ENCODE peak calls at places on chromosomes 16 and 17, in six cellular contexts. M, U, Z, A, R and X are unnamed samples.

GRCh38 chr16:77273-77806 is 685 bp upstream of the MPG start:
- DNase-seq in A (no peak), U (no peak), Z (peak; percentile 66), R (no peak), M (no peak), X (no peak)

GRCh38 chr16:20678242-20678641 is 19.2 kb downstream of the ACSM1 start:
- DNase-seq in A (no peak), R (no peak), U (no peak), Z (no peak), M (no peak), X (no peak)

GRCh38 chr16:2603165-2604015 is 65.6 kb downstream of the PDPK1 start:
- DNase-seq in R (peak; percentile 97), Z (peak; percentile 97), M (peak; percentile 44), A (peak; percentile 90), U (peak; percentile 92), X (peak; percentile 91)

GRCh38 chr17:58417300-58418092 is at the start of gene RNF43:
- DNase-seq in A (peak; percentile 73), U (peak; percentile 93), Z (peak; percentile 77), M (peak; percentile 68), R (peak; percentile 77), X (peak; percentile 87)

GRCh38 chr17:17205368-17206148 is 575 bp downstream of the PLD6 start:
- DNase-seq in U (peak; percentile 43), A (no peak), R (no peak), Z (peak; percentile 67), M (peak; percentile 58), X (no peak)

GRCh38 chr16:75264531-75264998 is 13.1 kb upstream of the BCAR1 start:
- DNase-seq in M (no peak), Z (peak; percentile 41), A (no peak), R (no peak), U (no peak), X (no peak)

GRCh38 chr17:18148586-18148985 is 35.0 kb upstream of the ALKBH5 start:
- DNase-seq in Z (no peak), R (no peak), U (no peak), A (no peak), M (no peak), X (no peak)

GRCh38 chr17:78774956-78775571 is 7.0 kb downstream of the CYTH1 start:
- DNase-seq in M (peak; percentile 42), U (no peak), R (peak; percentile 32), Z (no peak), A (no peak), X (no peak)

GRCh38 chr17:39094607-39095308 is 56.7 kb downstream of the PLXDC1 start:
- DNase-seq in M (no peak), A (no peak), R (no peak), Z (no peak), U (no peak), X (no peak)

GRCh38 chr17:19022128-19022527 is 17.6 kb upstream of the FAM83G start:
- DNase-seq in U (no peak), M (no peak), A (no peak), R (no peak), Z (no peak), X (no peak)

GRCh38 chr17:3888343-3889171 is 4.3 kb downstream of the CAMKK1 start:
- DNase-seq in Z (peak; percentile 95), A (peak; percentile 44), M (no peak), R (peak; percentile 78), U (peak; percentile 81), X (no peak)

GRCh38 chr17:81052199-81052997 is 17.4 kb downstream of the BAIAP2 start:
- DNase-seq in M (no peak), A (no peak), Z (no peak), R (no peak), U (no peak), X (no peak)

GRCh38 chr16:3655030-3655790 is 719 bp downstream of the DNASE1 start:
- DNase-seq in A (no peak), Z (no peak), U (no peak), R (no peak), M (no peak), X (no peak)

GRCh38 chr17:65660947-65661346 is 99.5 kb upstream of the AXIN2 start:
- DNase-seq in U (no peak), M (no peak), R (no peak), A (no peak), Z (peak; percentile 64), X (no peak)

GRCh38 chr17:21094298-21094704 is 32.5 kb upstream of the DHRS7B start:
- DNase-seq in Z (no peak), A (no peak), U (no peak), M (no peak), R (no peak), X (no peak)

GRCh38 chr16:84650062-84650991 is 2.0 kb downstream of the KLHL36 start:
- DNase-seq in M (no peak), U (no peak), R (no peak), A (no peak), Z (peak; percentile 71), X (no peak)

GRCh38 chr17:44909681-44910144 is 5.6 kb downstream of the GFAP start:
- DNase-seq in A (no peak), U (no peak), Z (peak; percentile 94), R (peak; percentile 28), M (no peak), X (no peak)

GRCh38 chr16:71808593-71809449 is at the start of gene AP1G1:
- DNase-seq in R (peak; percentile 95), M (peak; percentile 90), U (peak; percentile 95), Z (peak; percentile 97), A (peak; percentile 70), X (peak; percentile 73)

GRCh38 chr17:27282054-27282501 is 11.8 kb upstream of the WSB1 start:
- DNase-seq in R (no peak), A (no peak), Z (peak; percentile 12), M (no peak), U (no peak), X (no peak)

GRCh38 chr17:55391244-55391757 is 30.3 kb downstream of the MMD start:
- DNase-seq in U (no peak), A (no peak), R (peak; percentile 58), M (no peak), Z (no peak), X (peak; percentile 25)

GRCh38 chr17:78272181-78272913 is 40.9 kb downstream of the TMEM235 start:
- DNase-seq in M (peak; percentile 35), U (peak; percentile 80), R (no peak), Z (no peak), A (no peak), X (no peak)

GRCh38 chr17:82106697-82107305 is 8.8 kb upstream of the FASN start:
- DNase-seq in U (no peak), A (no peak), Z (no peak), R (no peak), M (no peak), X (no peak)

GRCh38 chr16:84369938-84370627 is 1.7 kb downstream of the ATP2C2 start:
- DNase-seq in R (no peak), U (no peak), M (no peak), Z (no peak), A (peak; percentile 29), X (no peak)

GRCh38 chr17:55295411-55296170 is 30.8 kb downstream of the HLF start:
- DNase-seq in A (no peak), R (peak; percentile 53), Z (peak; percentile 37), M (peak; percentile 46), U (peak; percentile 62), X (peak; percentile 86)

GRCh38 chr16:50538411-50539052 is 9.7 kb upstream of the NKD1 start:
- DNase-seq in R (no peak), Z (peak; percentile 72), A (no peak), M (no peak), U (no peak), X (no peak)

GRCh38 chr17:61457226-61457983 is 5.2 kb downstream of the TBX4 start:
- DNase-seq in M (no peak), A (no peak), U (peak; percentile 11), R (no peak), Z (no peak), X (no peak)

GRCh38 chr17:30363715-30364202 is 15.0 kb upstream of the CPD start:
- DNase-seq in U (no peak), A (no peak), R (no peak), M (peak; percentile 50), Z (peak; percentile 74), X (no peak)

GRCh38 chr16:74633686-74634085 is 26.8 kb upstream of the GLG1 start:
- DNase-seq in U (no peak), Z (no peak), M (no peak), R (no peak), A (no peak), X (no peak)

GRCh38 chr16:63745456-63745855 is 1376.4 kb downstream of the CDH11 start:
- DNase-seq in U (no peak), Z (no peak), M (no peak), R (no peak), A (no peak), X (no peak)

GRCh38 chr17:58913552-58913951 is 157.9 kb downstream of the PPM1E start:
- DNase-seq in M (no peak), U (no peak), Z (no peak), R (no peak), A (no peak), X (no peak)

GRCh38 chr16:54284931-54285413 is 1.6 kb downstream of the IRX3 start:
- DNase-seq in R (no peak), U (no peak), A (no peak), Z (no peak), M (no peak), X (no peak)

GRCh38 chr16:66130296-66130910 is 236.1 kb upstream of the CDH5 start:
- DNase-seq in M (no peak), R (no peak), U (no peak), A (no peak), Z (peak; percentile 94), X (no peak)

GRCh38 chr17:38741853-38742421 is 6.2 kb downstream of the PCGF2 start:
- DNase-seq in R (no peak), A (no peak), Z (no peak), M (no peak), U (no peak), X (no peak)

GRCh38 chr16:24540575-24541240 is 1.3 kb downstream of the RBBP6 start:
- DNase-seq in A (peak; percentile 19), Z (peak; percentile 45), M (no peak), U (no peak), R (no peak), X (no peak)

GRCh38 chr16:17467923-17468540 is 2.7 kb downstream of the XYLT1 start:
- DNase-seq in M (no peak), R (peak; percentile 82), U (peak; percentile 68), A (peak; percentile 38), Z (peak; percentile 65), X (peak; percentile 40)